ENCODE peak calls at places on chromosomes 3 and 15, in ten cellular contexts. G is tibial artery, J is right atrium auricular region, H is IMR-90, I is endothelial cell of umbilical vein, S is lower lobe of right lung, W is A673, T is heart left ventricle, L is upper lobe of right lung, D is endodermal cell. P is an unnamed sample.
A peak's percentile ranks its signal among the peaks of the same experiment; 100 is the strongest.

GRCh38 chr15:100330221-100330620 is 11.6 kb downstream of the ADAMTS17 start:
- DNase-seq in I (no peak), S (no peak), T (no peak), G (no peak), J (peak; percentile 50), H (no peak), D (peak; percentile 70), L (no peak), W (no peak), P (no peak)

GRCh38 chr3:14460342-14461005 is 58.1 kb downstream of the SLC6A6 start:
- DNase-seq in L (no peak), T (peak; percentile 86), G (peak; percentile 92), H (peak; percentile 93), S (no peak), J (peak; percentile 81), I (peak; percentile 97), W (no peak), D (no peak), P (no peak)

GRCh38 chr3:185852562-185853135 is 27.8 kb upstream of the IGF2BP2 start:
- DNase-seq in G (no peak), L (no peak), H (no peak), I (no peak), T (no peak), W (no peak), J (no peak), D (no peak), S (no peak), P (no peak)

GRCh38 chr3:124780767-124781485 is 50.7 kb downstream of the UMPS start:
- DNase-seq in I (peak; percentile 43), J (peak; percentile 95), D (peak; percentile 71), G (peak; percentile 93), T (peak; percentile 89), W (no peak), H (peak; percentile 58), S (peak; percentile 61), L (peak; percentile 67), P (no peak)

GRCh38 chr3:194867270-194867983 is 181.7 kb downstream of the FAM43A start:
- DNase-seq in T (no peak), L (no peak), W (peak; percentile 40), J (no peak), D (no peak), G (no peak), S (no peak), I (peak; percentile 92), H (no peak), P (no peak)

GRCh38 chr3:120418866-120419490 is 31.8 kb downstream of the FSTL1 start:
- DNase-seq in J (no peak), G (no peak), L (peak; percentile 71), I (peak; percentile 68), D (peak; percentile 84), W (peak; percentile 63), S (peak; percentile 57), T (no peak), H (no peak), P (peak; percentile 70)

GRCh38 chr3:131386429-131386926 is 4.9 kb downstream of the NUDT16 start:
- DNase-seq in T (peak; percentile 77), W (no peak), L (peak; percentile 88), H (no peak), S (peak; percentile 90), D (no peak), J (peak; percentile 85), G (peak; percentile 83), I (peak; percentile 62), P (no peak)

GRCh38 chr15:42413914-42414313 is 54.6 kb downstream of the CAPN3 start:
- DNase-seq in W (no peak), L (no peak), H (no peak), S (no peak), T (no peak), D (no peak), G (no peak), J (no peak), I (peak; percentile 36), P (no peak)

GRCh38 chr15:43204016-43204901 is 16.6 kb downstream of the EPB42 start:
- DNase-seq in D (peak; percentile 86), H (peak; percentile 75), S (no peak), I (peak; percentile 67), G (no peak), J (no peak), W (peak; percentile 73), L (no peak), T (no peak), P (peak; percentile 46)

GRCh38 chr3:15711281-15711680 is 86.5 kb downstream of the ANKRD28 start:
- DNase-seq in G (no peak), I (no peak), S (no peak), D (no peak), J (no peak), T (no peak), W (no peak), L (no peak), H (no peak), P (no peak)

GRCh38 chr3:87855626-87856025 is 203.2 kb downstream of the CGGBP1 start:
- DNase-seq in S (no peak), T (no peak), G (no peak), J (no peak), I (peak; percentile 39), H (no peak), L (no peak), W (peak; percentile 17), D (no peak), P (no peak)

GRCh38 chr3:126025862-126026261 is 56.9 kb downstream of the ROPN1B start:
- DNase-seq in W (no peak), I (no peak), H (no peak), J (no peak), T (no peak), D (no peak), G (no peak), L (peak; percentile 52), S (no peak), P (no peak)

GRCh38 chr15:92077353-92078080 is 224.0 kb downstream of the SLCO3A1 start:
- DNase-seq in S (peak; percentile 70), G (peak; percentile 85), L (peak; percentile 77), J (peak; percentile 85), I (peak; percentile 16), D (peak; percentile 92), T (peak; percentile 77), W (peak; percentile 76), H (peak; percentile 63), P (peak; percentile 73)

GRCh38 chr3:112357888-112358287 is 24.9 kb downstream of the CD200 start:
- DNase-seq in I (peak; percentile 18), W (no peak), S (no peak), T (no peak), G (no peak), D (no peak), L (no peak), H (no peak), J (no peak), P (no peak)

GRCh38 chr3:180700941-180701340 is 21.7 kb upstream of the CCDC39 start:
- DNase-seq in H (no peak), T (no peak), W (no peak), I (no peak), D (no peak), S (no peak), G (no peak), L (no peak), J (no peak), P (no peak)

GRCh38 chr15:37764733-37765191 is 169.7 kb upstream of the TMCO5A start:
- DNase-seq in D (peak; percentile 64), H (peak; percentile 74), J (no peak), G (no peak), T (no peak), L (no peak), W (peak; percentile 90), I (peak; percentile 53), S (no peak), P (peak; percentile 36)

GRCh38 chr3:2156244-2156847 is 57.7 kb downstream of the CNTN4 start:
- DNase-seq in G (no peak), D (peak; percentile 87), H (no peak), W (peak; percentile 77), J (no peak), L (peak; percentile 67), I (no peak), T (no peak), S (no peak), P (no peak)
- TF ChIP-seq CTCF in G (no peak), D (peak; percentile 98), H (no peak), W (peak; percentile 93), J (peak; percentile 34), L (peak; percentile 57), I (peak; percentile 42), T (no peak), S (peak; percentile 50), P (peak; percentile 7)

GRCh38 chr3:188316021-188316722 is 162.2 kb downstream of the LPP start:
- DNase-seq in D (no peak), T (no peak), J (no peak), L (no peak), G (no peak), S (no peak), W (no peak), H (no peak), I (no peak), P (no peak)
- H3K27ac ChIP-seq in D (no peak overlapping the region), T (no peak overlapping the region), J (peak overlapping the region; percentile 52), L (no peak overlapping the region), G (peak overlapping the region; percentile 54), S (no peak overlapping the region), W (no peak overlapping the region), H (no peak overlapping the region), I (no peak overlapping the region), P (no peak overlapping the region)

GRCh38 chr3:172125053-172125452 is 85.7 kb downstream of the FNDC3B start:
- DNase-seq in L (no peak), W (no peak), J (no peak), S (no peak), G (no peak), D (no peak), I (no peak), H (no peak), T (no peak), P (no peak)
- TF ChIP-seq CTCF in L (peak; percentile 7), W (peak; percentile 42), J (no peak), S (no peak), G (no peak), D (peak; percentile 11), I (no peak), H (no peak), T (no peak), P (no peak)

GRCh38 chr15:75127186-75127585 is 74.5 kb upstream of the C15orf39 start:
- DNase-seq in L (no peak), G (no peak), T (no peak), H (no peak), I (no peak), W (no peak), J (no peak), S (no peak), D (no peak), P (no peak)

GRCh38 chr15:75131269-75131643 is 70.4 kb upstream of the C15orf39 start:
- DNase-seq in S (no peak), I (no peak), G (no peak), T (no peak), D (no peak), J (no peak), H (no peak), W (no peak), L (no peak), P (no peak)

GRCh38 chr15:75129788-75130187 is 71.9 kb upstream of the C15orf39 start:
- DNase-seq in H (no peak), T (no peak), I (no peak), D (peak; percentile 38), W (no peak), G (no peak), S (no peak), L (no peak), J (no peak), P (no peak)

GRCh38 chr15:75134748-75135147 is 66.9 kb upstream of the C15orf39 start:
- DNase-seq in D (peak; percentile 12), T (no peak), G (no peak), L (no peak), W (no peak), S (no peak), H (no peak), I (no peak), J (no peak), P (no peak)

GRCh38 chr15:75130597-75131268 is 70.9 kb upstream of the C15orf39 start:
- DNase-seq in T (no peak), I (no peak), D (peak; percentile 22), H (no peak), S (no peak), L (no peak), G (no peak), J (no peak), W (no peak), P (no peak)
- H3K27ac ChIP-seq in T (no peak overlapping the region), I (no peak overlapping the region), D (no peak overlapping the region), H (no peak overlapping the region), S (peak overlapping the region; percentile 25), L (peak overlapping the region; percentile 6), G (no peak overlapping the region), J (no peak overlapping the region), W (no peak overlapping the region), P (no peak overlapping the region)